ENCODE peak calls at places on chromosomes 6 and 20, in eight cellular contexts. D, G, S, X, I, R, L and Z are unnamed samples. For H3K36me3 and H3K4me1, the result is how much of the 10 kb centered on the place peaks cover.

GRCh38 chr6:77397561-77397960 is 65.7 kb downstream of the HTR1B start:
- DNase-seq in D (no peak), G (no peak), S (no peak), I (no peak), L (no peak), R (no peak), X (no peak), Z (no peak)

GRCh38 chr20:8139899-8140298 is 7.8 kb downstream of the PLCB1 start:
- DNase-seq in S (no peak), X (no peak), D (no peak), I (no peak), R (no peak), G (no peak), L (no peak), Z (no peak)

GRCh38 chr6:5619249-5619648 is 357.9 kb downstream of the FARS2 start:
- DNase-seq in X (no peak), R (no peak), L (peak), I (no peak), G (no peak), S (no peak), D (peak), Z (no peak)

GRCh38 chr20:11249239-11249638 is 575.4 kb upstream of the JAG1 start:
- DNase-seq in D (no peak), S (no peak), G (no peak), I (no peak), X (no peak), R (no peak), L (no peak), Z (peak)

GRCh38 chr20:878511-879307 is 37.4 kb downstream of the ANGPT4 start:
- DNase-seq in S (no peak), R (peak), X (no peak), D (peak), I (no peak), L (no peak), G (no peak), Z (peak)

GRCh38 chr6:143607959-143608358 is 69.8 kb upstream of the PHACTR2 start:
- DNase-seq in R (no peak), X (no peak), D (no peak), S (no peak), G (no peak), I (no peak), L (no peak), Z (no peak)

GRCh38 chr6:78810146-78810545 is 57.2 kb upstream of the IRAK1BP1 start:
- DNase-seq in G (no peak), X (no peak), D (no peak), R (no peak), S (no peak), L (no peak), I (no peak), Z (peak)

GRCh38 chr6:106512048-106512957 is 117.0 kb downstream of the RTN4IP1 start:
- DNase-seq in D (peak), X (no peak), G (peak), L (peak), S (peak), R (peak), I (peak), Z (no peak)

GRCh38 chr6:4647414-4648365 is 128.5 kb upstream of the CDYL start:
- DNase-seq in I (peak), R (peak), X (peak), G (peak), S (peak), L (peak), D (no peak), Z (peak)

GRCh38 chr20:44888226-44889103 is 3.0 kb downstream of the YWHAB start:
- DNase-seq in X (no peak), I (no peak), L (no peak), D (no peak), R (no peak), G (no peak), S (no peak), Z (no peak)

GRCh38 chr20:44886828-44887227 is 1.3 kb downstream of the YWHAB start:
- DNase-seq in X (no peak), I (no peak), S (no peak), R (no peak), G (no peak), L (no peak), D (no peak), Z (no peak)

GRCh38 chr20:44886276-44886671 is 769 bp downstream of the YWHAB start:
- DNase-seq in L (no peak), G (no peak), S (no peak), I (no peak), R (no peak), D (no peak), X (no peak), Z (no peak)

GRCh38 chr20:44885392-44886275 is at the start of gene YWHAB:
- DNase-seq in S (peak), X (peak), L (peak), R (peak), D (peak), G (peak), I (peak), Z (peak)

DNA sequence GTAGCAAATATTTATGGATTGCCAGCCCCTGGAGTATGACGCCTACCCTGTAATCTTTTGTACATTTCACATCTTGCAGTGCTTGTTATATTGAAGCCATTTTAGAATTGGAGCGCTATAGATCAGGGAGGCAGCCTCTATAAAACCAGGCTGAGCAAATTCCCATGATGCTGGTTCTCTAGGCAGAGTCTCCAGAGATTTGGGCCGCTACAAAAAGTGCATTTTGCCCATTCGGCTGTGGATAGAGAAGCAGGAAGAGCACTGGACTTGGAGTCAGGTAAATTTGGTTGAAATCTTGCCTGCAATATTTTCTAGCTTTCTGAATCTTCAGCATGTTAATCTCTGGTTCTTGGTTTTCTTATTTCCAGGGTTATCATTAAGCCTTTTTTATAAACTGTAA is 2.0 kb downstream of the YWHAB start:
- DNase-seq in R (no peak), L (no peak), D (no peak), X (no peak), S (no peak), I (no peak), G (no peak), Z (no peak)
- H3K4me3 ChIP-seq in R (peak), L (no peak), D (peak), X (peak), S (peak), I (peak), G (no peak), Z (peak)

DNA sequence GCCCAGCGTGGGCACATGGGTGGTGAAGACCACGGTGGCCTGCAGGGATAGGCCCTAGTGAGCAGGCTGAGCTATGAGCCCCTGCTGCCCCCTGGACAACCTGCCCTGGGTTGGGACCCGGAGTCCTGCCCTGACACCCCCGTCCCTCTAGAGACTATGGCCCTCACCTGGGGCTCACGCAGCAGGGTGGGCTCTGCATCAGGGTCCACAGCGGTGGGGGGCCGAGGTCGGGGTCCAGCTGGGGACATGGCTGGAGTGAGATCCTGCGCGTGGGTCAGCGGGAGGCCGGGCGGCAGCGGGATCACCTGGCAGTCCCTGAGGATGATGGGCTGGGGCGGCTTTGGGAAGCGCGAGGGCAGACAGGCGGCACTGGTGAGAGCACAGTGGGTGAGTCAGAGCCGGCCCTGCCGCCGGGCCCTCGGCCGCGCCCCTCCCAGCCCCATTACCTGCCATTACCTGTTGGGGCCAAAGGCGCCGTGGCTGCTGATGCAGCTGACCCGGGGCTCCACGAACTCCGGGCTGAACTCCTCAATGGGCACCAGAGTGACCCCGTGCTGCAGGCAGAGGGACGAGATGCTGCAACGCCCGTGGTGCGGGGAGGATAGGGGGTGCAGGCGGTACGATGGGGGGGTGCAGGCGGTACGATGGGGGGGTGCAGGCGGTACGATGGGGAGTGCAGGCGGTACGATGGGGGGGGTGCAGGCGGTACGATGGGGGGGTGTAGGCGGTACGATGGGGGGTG is 27.9 kb downstream of the ADRM1 start:
- DNase-seq in S (no peak), R (no peak), D (no peak), I (no peak), G (peak), L (no peak), X (no peak), Z (no peak)
- H3K36me3 ChIP-seq in S (half or more), R (half or more), D (under half), I (half or more), G (half or more), L (under half), X (under half), Z (half or more)

DNA sequence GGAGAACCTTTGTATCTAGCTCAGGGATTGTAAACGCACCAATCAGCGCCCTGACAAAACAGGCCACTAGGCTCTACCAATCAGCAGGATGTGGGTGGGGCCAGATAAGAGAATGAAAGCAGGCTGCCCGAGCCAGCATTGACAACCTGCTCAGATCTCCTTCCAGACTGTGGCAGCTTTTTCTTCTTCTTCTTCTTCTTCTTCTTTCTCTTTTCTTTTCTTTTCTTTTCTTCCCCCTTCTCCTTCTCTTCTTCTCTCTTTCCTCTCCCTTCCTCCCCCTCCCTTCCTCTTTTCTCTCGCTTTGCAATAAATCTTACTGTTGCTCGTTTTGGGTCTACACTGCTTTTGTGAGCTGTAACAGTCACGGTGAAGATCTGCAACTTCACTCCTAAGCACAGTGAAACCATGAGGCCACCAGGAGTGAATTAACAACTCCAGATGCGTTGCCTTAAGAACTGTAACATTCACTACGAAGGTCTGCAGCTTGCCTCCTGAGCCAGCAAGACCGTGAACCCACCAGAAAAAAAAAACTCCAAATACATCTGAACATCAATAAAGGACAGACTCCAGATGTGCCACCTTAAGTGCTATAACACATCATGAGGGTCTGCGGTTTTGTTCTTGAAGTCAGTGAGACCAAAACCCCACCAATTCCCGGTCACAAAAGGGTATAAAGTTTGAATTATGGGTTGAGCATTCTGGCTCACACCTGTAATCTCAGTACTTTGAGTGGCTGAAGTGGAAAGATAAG is 19.6 kb upstream of the SERPINB1 start:
- DNase-seq in L (no peak), D (no peak), G (no peak), S (no peak), X (no peak), I (no peak), R (no peak), Z (no peak)
- H3K4me1 ChIP-seq in L (under half), D (half or more), G (under half), S (under half), X (under half), I (under half), R (under half), Z (under half)

GRCh38 chr6:137795510-137795909 is 71.5 kb upstream of the TNFAIP3 start:
- DNase-seq in L (no peak), R (no peak), X (no peak), I (no peak), D (no peak), S (no peak), G (no peak), Z (no peak)

GRCh38 chr6:137792160-137793033 is 74.7 kb upstream of the TNFAIP3 start:
- DNase-seq in G (no peak), I (no peak), X (no peak), L (no peak), D (no peak), R (no peak), S (no peak), Z (no peak)

GRCh38 chr6:137794510-137795200 is 72.4 kb upstream of the TNFAIP3 start:
- DNase-seq in S (no peak), D (no peak), G (no peak), X (no peak), I (no peak), L (no peak), R (no peak), Z (no peak)

GRCh38 chr6:137793805-137794508 is 73.1 kb upstream of the TNFAIP3 start:
- DNase-seq in D (no peak), I (no peak), X (no peak), L (no peak), R (no peak), G (no peak), S (no peak), Z (no peak)

DNA sequence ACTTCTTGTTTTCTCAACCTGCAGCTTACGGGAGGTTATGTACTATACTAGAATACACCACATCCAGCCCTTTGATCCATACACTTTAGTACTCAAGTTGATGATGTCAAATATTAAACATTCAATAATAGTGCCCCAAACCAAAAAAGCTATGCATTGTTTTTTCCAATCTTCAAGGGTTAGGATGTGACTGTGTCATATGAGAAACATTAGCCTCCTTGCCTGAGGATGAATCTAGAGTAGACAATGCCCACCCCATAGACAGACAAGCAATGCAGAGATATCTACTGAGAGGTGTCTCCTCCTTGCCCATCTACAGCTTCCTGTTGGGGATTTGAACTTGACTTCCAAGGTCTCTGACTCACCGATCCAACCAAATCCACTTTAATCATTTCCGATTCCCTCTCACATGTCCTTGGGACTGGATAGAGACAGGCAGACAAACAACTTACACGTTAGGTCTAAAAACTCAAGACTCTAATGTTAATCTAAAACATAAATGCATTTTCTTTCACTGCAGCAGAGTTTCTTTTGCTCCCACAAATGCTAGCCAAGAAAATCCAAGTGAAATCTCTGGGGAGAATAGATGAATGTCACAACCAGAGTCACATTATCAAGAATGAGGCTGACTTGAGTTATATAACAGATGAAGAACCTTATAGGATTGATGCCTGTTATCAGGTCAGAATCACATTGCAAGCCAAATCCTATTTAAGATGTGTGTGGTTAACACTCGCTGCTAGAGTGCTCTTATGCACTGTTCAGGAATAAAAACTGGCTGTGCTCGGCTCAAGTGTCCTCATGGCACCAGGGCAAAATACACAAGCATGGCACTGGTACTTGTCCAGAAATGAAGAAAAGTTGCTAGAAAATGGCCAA is 75.5 kb upstream of the TNFAIP3 start:
- DNase-seq in L (no peak), S (no peak), G (no peak), R (no peak), D (no peak), X (no peak), I (no peak), Z (no peak)
- H3K4me3 ChIP-seq in L (no peak), S (no peak), G (no peak), R (no peak), D (no peak), X (no peak), I (no peak), Z (no peak)

DNA sequence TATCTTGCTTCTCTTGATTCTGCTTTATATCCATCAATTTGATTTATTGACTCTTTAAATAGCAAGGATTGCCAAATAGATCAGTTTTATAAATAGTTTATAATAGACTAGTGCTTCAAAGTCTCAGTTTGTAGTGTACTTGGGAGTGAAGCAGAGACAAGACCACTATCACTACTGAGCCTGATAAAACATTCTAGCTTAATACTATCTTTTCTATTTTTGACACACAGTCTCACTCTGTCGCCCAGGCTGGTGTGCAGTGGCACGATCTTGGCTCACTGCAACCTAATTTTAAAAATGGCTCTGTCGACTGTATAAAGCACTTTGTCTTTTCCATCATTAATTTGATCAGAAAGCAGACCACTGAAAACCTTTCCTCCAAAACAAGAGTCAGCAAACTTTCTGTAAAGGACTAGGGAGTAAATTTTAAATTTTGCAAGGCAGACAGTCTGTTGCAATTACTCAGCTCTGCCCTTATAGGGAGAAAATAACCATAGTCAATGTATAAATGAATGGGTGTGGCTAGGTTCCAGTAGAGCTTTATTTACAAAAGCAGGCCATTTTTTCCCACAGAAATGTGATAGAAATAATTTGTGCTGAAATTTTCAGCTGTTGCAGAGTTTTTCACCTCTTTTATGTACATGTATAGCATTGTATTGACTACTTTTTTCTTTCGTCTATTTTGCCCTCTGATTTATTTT is 7.5 kb downstream of the AMD1 start:
- DNase-seq in R (no peak), D (no peak), G (no peak), S (no peak), L (no peak), I (no peak), X (no peak), Z (no peak)
- H3K36me3 ChIP-seq in R (under half), D (under half), G (under half), S (under half), L (under half), I (under half), X (under half), Z (under half)

DNA sequence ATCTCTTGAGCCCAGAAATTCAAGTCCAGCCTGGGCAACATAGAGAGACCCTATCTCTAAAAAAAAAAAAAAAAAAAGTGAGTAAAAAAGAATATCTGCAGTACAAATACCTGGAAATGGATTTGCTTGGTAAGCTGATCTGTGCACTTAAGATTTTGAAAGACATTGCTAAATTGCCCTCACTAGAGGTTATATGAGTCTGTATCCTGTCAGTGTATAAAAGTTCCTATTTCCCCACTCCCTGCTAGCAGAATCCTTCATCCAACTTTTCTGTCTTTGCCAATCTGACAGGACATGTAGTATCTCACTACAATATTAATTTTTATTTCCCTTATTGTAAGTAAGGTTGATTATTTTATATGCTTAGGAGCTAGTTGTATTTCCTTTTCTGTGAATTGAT is 36.1 kb downstream of the BICRAL start:
- DNase-seq in L (no peak), I (no peak), G (no peak), X (no peak), D (no peak), S (no peak), R (no peak), Z (no peak)
- H3K4me1 ChIP-seq in L (under half), I (under half), G (under half), X (under half), D (under half), S (under half), R (under half), Z (under half)